ENCODE peak calls at places on chromosome 1, in nine cellular contexts. T is activated CD8-positive, alpha-beta T cell treated with anti-CD3 and anti-CD28 coated beads for 36 hours; S is astrocyte; G is CD8-positive, alpha-beta T cell; Y is astrocyte of the spinal cord; W is bronchial epithelial cell; J is BJ; B is Peyer's patch; P is fibroblast of mammary gland. K is an unnamed sample.
A peak's percentile ranks its signal among the peaks of the same experiment; 100 is the strongest.

GRCh38 chr1:220880726-220881506 is 1.7 kb downstream of the HLX start:
- DNase-seq in T (peak; percentile 36), S (peak; percentile 29), G (no peak), Y (peak; percentile 71), W (peak; percentile 23), J (no peak), B (peak; percentile 82), P (no peak), K (no peak)

GRCh38 chr1:205258313-205259176 is 30.8 kb downstream of the TMCC2 start:
- DNase-seq in T (no peak), S (peak; percentile 60), G (no peak), Y (peak; percentile 52), W (peak; percentile 95), J (no peak), B (no peak), P (peak; percentile 51), K (no peak)

GRCh38 chr1:203038891-203039608 is 12.8 kb downstream of the PPFIA4 start:
- DNase-seq in T (peak; percentile 77), S (peak; percentile 27), G (peak; percentile 43), Y (peak; percentile 55), W (peak; percentile 48), J (no peak), B (peak; percentile 87), P (peak; percentile 69), K (peak; percentile 18)

GRCh38 chr1:205563927-205564441 is 59.5 kb downstream of the CDK18 start:
- DNase-seq in T (no peak), S (no peak), G (no peak), Y (no peak), W (peak; percentile 36), J (no peak), B (peak; percentile 48), P (no peak), K (no peak)

GRCh38 chr1:242718967-242719366 is 194.5 kb upstream of the PLD5 start:
- DNase-seq in T (no peak), S (no peak), G (no peak), Y (no peak), W (no peak), J (no peak), B (no peak), P (no peak), K (no peak)

GRCh38 chr1:202283379-202283844 is 58.3 kb downstream of the UBE2T start:
- DNase-seq in T (peak; percentile 43), S (peak; percentile 89), G (no peak), Y (peak; percentile 89), W (peak; percentile 76), J (peak; percentile 38), B (peak; percentile 59), P (peak; percentile 96), K (no peak)

GRCh38 chr1:51423098-51423821 is 92.9 kb upstream of the TTC39A start:
- DNase-seq in T (no peak), S (no peak), G (no peak), Y (no peak), W (peak; percentile 13), J (no peak), B (no peak), P (peak; percentile 46), K (no peak)

GRCh38 chr1:115175596-115175995 is 86.3 kb upstream of the TSPAN2 start:
- DNase-seq in T (no peak), S (no peak), G (no peak), Y (no peak), W (no peak), J (no peak), B (no peak), P (no peak), K (no peak)

DNA sequence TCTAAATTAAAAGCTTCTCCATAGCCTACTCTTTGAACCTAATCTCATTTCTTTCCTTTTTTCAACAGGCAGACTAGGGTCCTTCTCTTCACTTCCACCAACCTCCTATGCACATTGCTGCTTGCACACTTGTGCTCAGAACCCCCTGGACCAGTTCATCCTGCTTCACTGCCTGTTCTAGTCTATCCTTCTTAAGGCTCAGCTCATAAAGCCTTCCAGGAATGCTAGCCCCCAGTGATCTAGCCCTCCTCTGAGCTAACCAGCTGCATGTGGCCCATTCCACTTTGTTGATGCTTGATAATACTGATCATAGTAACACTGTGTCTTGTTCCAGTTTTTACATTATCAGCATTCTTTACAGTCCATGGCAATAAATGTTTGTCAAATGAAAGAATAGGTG is 22.9 kb upstream of the PHGDH start:
- DNase-seq in T (no peak), S (no peak), G (no peak), Y (no peak), W (no peak), J (no peak), B (no peak), P (no peak), K (no peak)
- TF ChIP-seq CTCF in T (no peak), S (no peak), G (no peak), Y (no peak), W (no peak), J (no peak), B (no peak), P (no peak), K (no peak)

GRCh38 chr1:116273042-116273783 is 99.8 kb upstream of the ATP1A1 start:
- DNase-seq in T (no peak), S (no peak), G (no peak), Y (no peak), W (no peak), J (no peak), B (peak; percentile 53), P (no peak), K (no peak)

GRCh38 chr1:116268211-116268610 is 104.8 kb upstream of the ATP1A1 start:
- DNase-seq in T (peak; percentile 35), S (no peak), G (no peak), Y (no peak), W (peak; percentile 91), J (no peak), B (peak; percentile 84), P (peak; percentile 17), K (no peak)

GRCh38 chr1:116265931-116266863 is 106.8 kb upstream of the ATP1A1 start:
- DNase-seq in T (no peak), S (no peak), G (no peak), Y (no peak), W (no peak), J (no peak), B (no peak), P (no peak), K (no peak)

GRCh38 chr1:116266864-116267212 is 106.2 kb upstream of the ATP1A1 start:
- DNase-seq in T (no peak), S (no peak), G (no peak), Y (no peak), W (peak; percentile 76), J (no peak), B (no peak), P (no peak), K (no peak)

DNA sequence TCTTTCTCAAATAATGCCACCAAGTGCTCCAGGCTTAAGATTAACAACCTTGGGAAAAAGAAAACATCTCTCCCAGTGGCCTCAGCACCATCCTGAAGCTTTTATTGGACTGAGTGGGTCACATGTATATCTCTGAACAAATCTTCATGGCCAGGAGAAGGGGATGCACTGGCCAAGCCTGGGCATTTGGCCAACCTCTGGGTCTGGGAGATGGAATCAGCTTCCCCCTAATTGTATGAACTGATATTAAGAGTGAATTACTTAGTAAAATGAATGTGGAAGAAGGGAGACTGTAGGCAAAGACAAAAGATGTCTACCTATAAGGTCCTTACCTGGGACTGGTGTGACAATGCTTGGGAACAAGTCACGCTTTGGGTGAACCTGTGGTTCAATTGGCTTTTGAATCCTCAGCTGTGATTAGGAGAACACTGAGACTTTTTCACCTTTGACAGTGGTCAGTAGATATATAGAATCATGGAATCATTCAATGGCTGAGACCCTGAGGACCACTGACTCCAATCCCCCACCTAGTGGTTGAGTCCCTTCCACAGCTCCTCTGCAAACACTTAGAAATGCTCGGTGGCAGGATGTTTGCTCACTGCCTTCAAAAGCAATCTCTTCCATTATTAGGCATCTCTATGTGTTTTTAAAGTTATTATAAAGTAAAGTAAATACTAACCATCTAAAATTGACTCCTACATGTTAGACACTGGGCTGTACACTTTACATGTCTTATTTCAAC is 102.6 kb upstream of the ATP1A1 start:
- DNase-seq in T (no peak), S (no peak), G (no peak), Y (no peak), W (no peak), J (no peak), B (no peak), P (no peak), K (no peak)
- TF ChIP-seq CTCF in T (no peak), S (no peak), G (no peak), Y (no peak), W (no peak), J (no peak), B (no peak), P (no peak), K (no peak)

GRCh38 chr1:34019741-34020552 is 145.1 kb downstream of the CSMD2 start:
- DNase-seq in T (no peak), S (no peak), G (no peak), Y (no peak), W (no peak), J (no peak), B (no peak), P (no peak), K (no peak)

GRCh38 chr1:34009340-34009975 is 145.6 kb downstream of the HMGB4 start:
- DNase-seq in T (no peak), S (peak; percentile 22), G (no peak), Y (no peak), W (no peak), J (no peak), B (no peak), P (no peak), K (no peak)

GRCh38 chr1:34013136-34013535 is 149.3 kb downstream of the HMGB4 start:
- DNase-seq in T (no peak), S (no peak), G (no peak), Y (no peak), W (no peak), J (no peak), B (no peak), P (no peak), K (no peak)

DNA sequence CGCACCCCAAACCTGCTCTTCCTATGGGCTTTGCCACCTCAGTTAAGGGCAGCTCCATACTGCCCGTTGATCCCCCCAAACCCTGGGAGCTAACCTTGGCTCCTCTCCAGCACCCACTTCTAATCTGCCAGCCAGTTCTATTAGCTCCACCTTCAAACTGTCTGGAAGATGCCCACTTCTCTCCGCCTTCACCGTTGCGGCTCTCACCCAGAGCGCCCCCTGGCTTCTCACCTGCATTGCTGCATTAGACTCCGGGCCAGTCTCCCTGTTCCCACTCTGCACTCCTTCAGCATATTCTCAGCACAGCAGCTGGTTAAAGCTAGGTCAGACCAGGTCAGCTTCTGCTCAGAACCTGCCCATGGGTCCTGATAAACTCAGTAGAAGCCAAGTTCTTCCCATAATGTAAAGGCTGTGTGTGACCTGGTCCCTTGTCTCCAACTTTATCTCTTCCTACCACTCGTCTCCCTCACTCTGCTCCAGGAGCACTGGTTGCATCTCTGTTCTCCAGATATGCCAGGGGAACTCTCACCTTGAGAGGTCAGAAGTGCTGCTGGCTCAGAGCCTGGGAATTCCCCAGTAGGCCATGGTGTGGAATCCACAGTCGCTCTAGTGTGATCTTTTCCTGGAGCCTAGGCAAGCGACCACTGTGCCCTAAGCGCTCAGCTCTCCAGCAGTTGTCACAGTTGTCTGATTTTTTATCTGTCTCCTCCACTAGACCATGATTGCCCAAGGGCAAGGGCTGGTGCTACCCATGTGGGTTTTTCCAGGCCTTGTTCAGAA is 150.3 kb downstream of the HMGB4 start:
- DNase-seq in T (peak; percentile 28), S (no peak), G (no peak), Y (no peak), W (no peak), J (no peak), B (no peak), P (peak; percentile 33), K (peak; percentile 3)
- TF ChIP-seq CTCF in T (peak; percentile 72), S (peak; percentile 15), G (no peak), Y (peak; percentile 57), W (no peak), J (peak; percentile 71), B (peak; percentile 38), P (peak; percentile 70), K (peak; percentile 77)

GRCh38 chr1:182789138-182790076 is at the start of gene NPL:
- DNase-seq in T (peak; percentile 85), S (peak; percentile 59), G (peak; percentile 81), Y (peak; percentile 76), W (peak; percentile 44), J (no peak), B (peak; percentile 93), P (peak; percentile 62), K (peak; percentile 44)

GRCh38 chr1:182783068-182783467 is 6.5 kb upstream of the NPL start:
- DNase-seq in T (peak; percentile 25), S (no peak), G (no peak), Y (no peak), W (no peak), J (no peak), B (no peak), P (no peak), K (no peak)

GRCh38 chr1:182786223-182787001 is 3.2 kb upstream of the NPL start:
- DNase-seq in T (peak; percentile 50), S (peak; percentile 48), G (no peak), Y (peak; percentile 77), W (peak; percentile 62), J (no peak), B (peak; percentile 74), P (peak; percentile 79), K (no peak)

GRCh38 chr1:182784556-182785171 is 4.9 kb upstream of the NPL start:
- DNase-seq in T (peak; percentile 38), S (no peak), G (no peak), Y (peak; percentile 59), W (peak; percentile 42), J (no peak), B (no peak), P (peak; percentile 57), K (no peak)

GRCh38 chr1:182787002-182787324 is 2.6 kb upstream of the NPL start:
- DNase-seq in T (no peak), S (no peak), G (no peak), Y (no peak), W (no peak), J (no peak), B (no peak), P (no peak), K (no peak)
- TF ChIP-seq CTCF in T (no peak), S (no peak), G (no peak), Y (no peak), W (no peak), J (no peak), B (no peak), P (no peak), K (no peak)